ENCODE peak calls at places on chromosomes 16 and 17, in four cellular contexts. S, K, A and R are unnamed samples.
A peak's percentile ranks its signal among the peaks of the same experiment; 100 is the strongest.

GRCh38 chr16:47978491-47979490 is 177.0 kb downstream of the ABCC12 start:
- DNase-seq in A (peak; percentile 83), K (no peak), S (no peak), R (no peak)

GRCh38 chr16:77589071-77589755 is 133.1 kb upstream of the NUDT7 start:
- DNase-seq in S (no peak), K (no peak), A (no peak), R (no peak)

GRCh38 chr16:54171855-54172537 is 114.6 kb downstream of the IRX3 start:
- DNase-seq in A (no peak), S (no peak), K (no peak), R (no peak)

GRCh38 chr16:21646721-21647561 is 5.5 kb downstream of the IGSF6 start:
- DNase-seq in A (peak; percentile 82), S (peak; percentile 76), K (no peak), R (peak; percentile 58)

GRCh38 chr17:28133562-28133970 is 91.1 kb downstream of the NLK start:
- DNase-seq in S (no peak), A (no peak), K (no peak), R (no peak)

GRCh38 chr16:66115373-66115772 is 251.1 kb upstream of the CDH5 start:
- DNase-seq in K (no peak), S (no peak), A (peak; percentile 44), R (no peak)

GRCh38 chr17:81511800-81512559 is 619 bp downstream of the ACTG1 start:
- DNase-seq in K (peak; percentile 74), A (peak; percentile 61), S (no peak), R (no peak)

GRCh38 chr16:31880322-31880979 is 6.8 kb downstream of the ZNF267 start:
- DNase-seq in S (no peak), K (no peak), A (no peak), R (peak; percentile 40)

GRCh38 chr17:31446195-31446967 is 54.9 kb downstream of the RAB11FIP4 start:
- DNase-seq in S (no peak), K (no peak), A (no peak), R (no peak)

GRCh38 chr17:30378191-30378796 is 433 bp upstream of the CPD start:
- DNase-seq in K (no peak), A (no peak), S (peak; percentile 11), R (peak; percentile 65)

GRCh38 chr17:77323413-77324171 is 182.8 kb downstream of the SEC14L1 start:
- DNase-seq in A (peak; percentile 78), S (peak; percentile 56), K (peak; percentile 65), R (no peak)

GRCh38 chr17:42002175-42002791 is 15.0 kb downstream of the DNAJC7 start:
- DNase-seq in S (no peak), K (no peak), A (no peak), R (no peak)

GRCh38 chr16:68422396-68422964 is 25.8 kb downstream of the SMPD3 start:
- DNase-seq in A (no peak), S (no peak), K (no peak), R (no peak)

GRCh38 chr17:39001703-39002637 is 34.8 kb upstream of the FBXO47 start:
- DNase-seq in S (no peak), A (no peak), K (no peak), R (no peak)

GRCh38 chr17:4892063-4892410 is 7.3 kb upstream of the C17orf107 start:
- DNase-seq in K (no peak), S (no peak), A (no peak), R (no peak)

GRCh38 chr16:46894011-46894672 is 10.0 kb downstream of the GPT2 start:
- DNase-seq in S (no peak), A (no peak), K (no peak), R (no peak)

GRCh38 chr17:63126607-63127006 is 160.6 kb downstream of the TANC2 start:
- DNase-seq in A (no peak), K (no peak), S (no peak), R (no peak)

GRCh38 chr16:8931864-8932263 is 31.8 kb downstream of the USP7 start:
- DNase-seq in K (no peak), S (peak; percentile 76), A (peak; percentile 88), R (peak; percentile 56)

GRCh38 chr16:9296273-9296593 is 204.8 kb downstream of the HAPSTR1 start:
- DNase-seq in S (no peak), K (no peak), A (no peak), R (no peak)

GRCh38 chr16:80577485-80578280 is 36.9 kb downstream of the DYNLRB2 start:
- DNase-seq in A (no peak), K (no peak), S (no peak), R (no peak)

GRCh38 chr17:8365143-8365542 is 11.4 kb downstream of the KRABD2 start:
- DNase-seq in K (no peak), A (no peak), S (no peak), R (no peak)

GRCh38 chr17:13541032-13541480 is 60.7 kb downstream of the HS3ST3A1 start:
- DNase-seq in K (no peak), S (no peak), A (no peak), R (no peak)

GRCh38 chr16:83732536-83732935 is 75.2 kb upstream of the HSBP1 start:
- DNase-seq in S (no peak), A (no peak), K (no peak), R (no peak)

GRCh38 chr17:67503184-67503583 is 126.1 kb downstream of the PITPNC1 start:
- DNase-seq in K (no peak), S (no peak), A (no peak), R (no peak)

GRCh38 chr16:9807302-9807701 is 374.9 kb downstream of the GRIN2A start:
- DNase-seq in A (no peak), S (no peak), K (no peak), R (no peak)

GRCh38 chr17:65099941-65100315 is 37.2 kb upstream of the RGS9 start:
- DNase-seq in K (no peak), S (peak; percentile 13), A (peak; percentile 80), R (peak; percentile 24)

GRCh38 chr16:471353-472198 is 46.1 kb downstream of the RAB11FIP3 start:
- DNase-seq in S (no peak), A (no peak), K (no peak), R (no peak)

GRCh38 chr17:28675980-28676379 is 14.0 kb downstream of the SUPT6H start:
- DNase-seq in S (no peak), A (peak; percentile 71), K (no peak), R (no peak)

GRCh38 chr17:7355053-7355452 is at the start of gene TMEM95:
- DNase-seq in S (no peak), A (peak; percentile 54), K (no peak), R (no peak)

GRCh38 chr16:84427553-84427952 is 59.2 kb downstream of the ATP2C2 start:
- DNase-seq in K (no peak), A (no peak), S (no peak), R (no peak)

GRCh38 chr16:3467920-3468319 is 24.4 kb downstream of the NAA60 start:
- DNase-seq in K (no peak), A (peak; percentile 75), S (peak; percentile 56), R (no peak)

GRCh38 chr17:39462644-39463375 is 1.5 kb downstream of the CDK12 start:
- DNase-seq in S (no peak), K (no peak), A (peak; percentile 61), R (no peak)

GRCh38 chr17:64515419-64515818 is 8.6 kb downstream of the CEP95 start:
- DNase-seq in A (peak; percentile 49), S (no peak), K (no peak), R (no peak)

DNA sequence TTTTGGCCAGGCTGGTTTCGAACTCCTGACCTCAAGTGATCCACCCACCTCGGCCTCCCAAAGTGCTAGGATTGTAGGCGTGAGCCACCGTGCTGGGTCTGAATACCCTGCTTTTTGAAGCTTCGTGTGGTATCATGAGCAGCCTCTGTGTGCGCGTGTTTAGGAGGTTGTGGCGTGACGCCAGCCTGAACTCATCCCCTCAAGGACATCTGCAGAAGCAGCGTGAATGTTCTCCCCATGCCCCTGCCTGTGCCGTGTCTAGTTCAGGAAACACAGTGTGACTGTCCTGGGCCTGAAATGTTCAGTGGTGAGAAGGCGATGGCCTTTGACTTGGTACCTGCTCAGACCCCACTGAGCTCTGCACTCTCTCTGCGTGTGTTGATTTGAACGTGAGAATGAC is 35.6 kb downstream of the RNF213 start:
- DNase-seq in A (no peak), K (no peak), S (no peak), R (no peak)
- H3K36me3 ChIP-seq in A (no peaks in the 10 kb centered on the region), K (peaks cover 96% of the 10 kb centered on the region), S (peaks cover 89% of the 10 kb centered on the region), R (peaks cover 76% of the 10 kb centered on the region)

GRCh38 chr16:75027520-75028300 is 28.9 kb downstream of the ZNRF1 start:
- DNase-seq in K (no peak), A (no peak), S (no peak), R (no peak)

GRCh38 chr16:75028544-75028943 is 29.7 kb downstream of the ZNRF1 start:
- DNase-seq in K (no peak), S (no peak), A (no peak), R (no peak)

GRCh38 chr16:75025766-75026165 is 26.9 kb downstream of the ZNRF1 start:
- DNase-seq in A (no peak), S (no peak), K (no peak), R (no peak)

GRCh38 chr16:75024591-75024990 is 25.8 kb downstream of the ZNRF1 start:
- DNase-seq in A (peak; percentile 16), K (no peak), S (peak; percentile 28), R (no peak)

DNA sequence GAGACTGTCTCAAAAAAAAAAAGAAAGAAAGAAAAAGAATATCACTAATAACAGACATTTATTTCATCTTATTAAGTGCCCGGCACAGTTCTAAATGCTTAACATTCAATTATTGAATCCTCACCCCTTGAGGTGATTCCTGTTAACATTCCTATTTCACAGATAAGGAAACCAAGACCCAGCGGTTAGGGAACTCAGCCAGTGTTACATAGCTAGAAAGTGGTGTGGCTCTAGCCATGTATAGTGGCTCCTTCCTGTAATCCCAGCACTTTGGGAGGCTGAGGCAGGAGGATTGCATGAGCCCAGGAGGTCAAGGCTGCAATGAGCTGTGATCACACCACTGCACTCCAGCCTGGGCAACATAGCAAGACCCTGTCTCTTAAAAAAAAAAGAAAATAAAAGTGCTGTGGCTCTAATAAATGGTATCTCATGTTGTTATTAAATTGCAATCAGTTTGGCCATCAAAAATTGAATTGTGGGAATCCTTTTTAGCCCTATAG is 28.1 kb downstream of the ZNRF1 start:
- DNase-seq in S (no peak), K (no peak), A (no peak), R (no peak)
- H3K4me1 ChIP-seq in S (peaks cover 32% of the 10 kb centered on the region), K (peaks cover 25% of the 10 kb centered on the region), A (peaks cover 5% of the 10 kb centered on the region), R (no peaks in the 10 kb centered on the region)

GRCh38 chr16:10993649-10994048 is 49.3 kb downstream of the CLEC16A start:
- DNase-seq in K (no peak), A (no peak), S (no peak), R (no peak)
- H3K36me3 ChIP-seq in K (no peaks in the 10 kb centered on the region), A (no peaks in the 10 kb centered on the region), S (peaks cover 88% of the 10 kb centered on the region), R (peaks cover 9% of the 10 kb centered on the region)

GRCh38 chr17:40516581-40517285 is 15.3 kb upstream of the TNS4 start:
- DNase-seq in A (no peak), K (peak; percentile 70), S (peak; percentile 92), R (peak; percentile 74)

GRCh38 chr17:40514013-40514875 is 12.8 kb upstream of the TNS4 start:
- DNase-seq in S (no peak), K (peak; percentile 42), A (no peak), R (no peak)

GRCh38 chr17:40515491-40516041 is 14.1 kb upstream of the TNS4 start:
- DNase-seq in K (peak; percentile 24), A (no peak), S (peak; percentile 81), R (no peak)

GRCh38 chr17:40517286-40517662 is 15.9 kb upstream of the TNS4 start:
- DNase-seq in S (peak; percentile 54), K (peak; percentile 5), A (no peak), R (no peak)

DNA sequence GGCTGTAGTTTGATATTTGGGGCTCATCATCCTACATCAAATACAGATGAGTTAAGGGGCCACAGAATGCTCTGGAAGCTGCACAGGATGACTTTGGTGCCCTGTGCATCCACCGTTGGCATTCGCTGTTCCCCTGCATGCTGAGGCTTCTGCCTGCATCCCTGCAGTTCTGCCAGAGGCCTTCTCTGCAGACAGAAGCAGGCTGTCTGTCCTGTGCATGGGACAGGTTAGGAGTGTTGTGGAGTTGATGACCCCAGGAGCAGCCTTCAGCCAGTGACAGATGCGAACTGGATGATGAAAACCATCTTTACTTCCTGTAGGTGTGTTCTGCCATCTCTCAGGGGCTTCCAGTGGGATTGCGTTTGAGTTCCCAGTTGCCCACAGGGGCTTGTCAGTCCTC is 13.6 kb upstream of the TNS4 start:
- DNase-seq in A (no peak), K (peak; percentile 13), S (no peak), R (no peak)
- H3K4me1 ChIP-seq in A (no peaks in the 10 kb centered on the region), K (peaks cover 66% of the 10 kb centered on the region), S (peaks cover 57% of the 10 kb centered on the region), R (peaks cover 46% of the 10 kb centered on the region)